ENCODE peak calls at places on chromosome 19, in four cellular contexts. O is Peyer's patch, N is dorsolateral prefrontal cortex, D is mammary epithelial cell. H is an unnamed sample.

GRCh38 chr19:44845286-44845611 is 848 bp upstream of the NECTIN2 start:
- DNase-seq in O (no peak), N (no peak), D (no peak), H (no peak)

GRCh38 chr19:8085606-8086464 is 33.3 kb downstream of the CCL25 start:
- DNase-seq in O (peak), N (no peak), D (no peak), H (no peak)

GRCh38 chr19:40089462-40089861 is 1.3 kb downstream of the ZNF780A start:
- DNase-seq in O (no peak), N (no peak), D (peak), H (no peak)

GRCh38 chr19:23052349-23052748 is 49.4 kb upstream of the ZNF728 start:
- DNase-seq in O (no peak), N (no peak), D (no peak), H (no peak)

GRCh38 chr19:4390017-4390861 is 10.1 kb downstream of the SH3GL1 start:
- DNase-seq in O (peak), N (no peak), D (peak), H (no peak)

GRCh38 chr19:8506402-8506957 is 4.0 kb upstream of the PRAM1 start:
- DNase-seq in O (no peak), N (no peak), D (no peak), H (no peak)

GRCh38 chr19:37537391-37537947 is 30.7 kb downstream of the ZNF793 start:
- DNase-seq in O (no peak), N (no peak), D (peak), H (no peak)

GRCh38 chr19:16889429-16889882 is 657 bp downstream of the F2RL3 start:
- DNase-seq in O (no peak), N (no peak), D (no peak), H (no peak)

GRCh38 chr19:31127132-31127967 is 221.9 kb downstream of the TSHZ3 start:
- DNase-seq in O (no peak), N (peak), D (peak), H (no peak)

GRCh38 chr19:47658431-47659383 is 49.8 kb downstream of the BICRA start:
- DNase-seq in O (peak), N (peak), D (no peak), H (no peak)

GRCh38 chr19:56080669-56081401 is 40.3 kb downstream of the ZNF787 start:
- DNase-seq in O (peak), N (peak), D (peak), H (no peak)

GRCh38 chr19:22945560-22945959 is 57.4 kb downstream of the ZNF728 start:
- DNase-seq in O (no peak), N (no peak), D (no peak), H (no peak)

GRCh38 chr19:4518345-4519171 is at the start of gene PLIN4:
- DNase-seq in O (no peak), N (peak), D (peak), H (no peak)

GRCh38 chr19:4369109-4369887 is 25.9 kb downstream of the MPND start:
- DNase-seq in O (peak), N (no peak), D (peak), H (peak)

GRCh38 chr19:55452381-55453325 is 8.8 kb downstream of the ISOC2 start:
- DNase-seq in O (peak), N (peak), D (peak), H (peak)

GRCh38 chr19:51259348-51260245 is 8.7 kb downstream of the SIGLECL1 start:
- DNase-seq in O (peak), N (peak), D (peak), H (no peak)

GRCh38 chr19:18306903-18307681 is 15.8 kb downstream of the LSM4 start:
- DNase-seq in O (no peak), N (peak), D (no peak), H (no peak)

GRCh38 chr19:38274734-38275133 is 10.4 kb downstream of the SPINT2 start:
- DNase-seq in O (no peak), N (peak), D (no peak), H (no peak)

GRCh38 chr19:31144069-31144468 is 205.2 kb downstream of the TSHZ3 start:
- DNase-seq in O (no peak), N (no peak), D (no peak), H (no peak)

GRCh38 chr19:50796634-50797428 is 6.6 kb downstream of the ACP4 start:
- DNase-seq in O (no peak), N (no peak), D (no peak), H (no peak)

GRCh38 chr19:18514800-18515682 is 6.8 kb downstream of the ELL start:
- DNase-seq in O (peak), N (no peak), D (no peak), H (no peak)

GRCh38 chr19:51422053-51422448 is 4.6 kb upstream of the SIGLEC10 start:
- DNase-seq in O (peak), N (peak), D (peak), H (no peak)

GRCh38 chr19:47414469-47414868 is 4.9 kb downstream of the MEIS3 start:
- DNase-seq in O (no peak), N (peak), D (no peak), H (no peak)

GRCh38 chr19:51576850-51577249 is 5.8 kb downstream of the ZNF175 start:
- DNase-seq in O (no peak), N (no peak), D (no peak), H (no peak)

GRCh38 chr19:18771328-18772242 is 19.5 kb downstream of the COMP start:
- DNase-seq in O (no peak), N (no peak), D (no peak), H (no peak)

GRCh38 chr19:4841366-4841704 is 9.8 kb upstream of the TICAM1 start:
- DNase-seq in O (no peak), N (no peak), D (no peak), H (no peak)

GRCh38 chr19:58328999-58329398 is 2.2 kb downstream of the ZSCAN22 start:
- DNase-seq in O (no peak), N (no peak), D (no peak), H (no peak)

GRCh38 chr19:15452111-15453047 is 2.6 kb upstream of the WIZ start:
- DNase-seq in O (peak), N (peak), D (peak), H (peak)

GRCh38 chr19:18393836-18394235 is 3.6 kb downstream of the LRRC25 start:
- DNase-seq in O (no peak), N (no peak), D (no peak), H (no peak)

GRCh38 chr19:46404884-46405658 is 8.3 kb downstream of the CCDC8 start:
- DNase-seq in O (no peak), N (no peak), D (no peak), H (no peak)
- H3K27ac ChIP-seq in O (peak), N (no peak), D (no peak), H (no peak)

GRCh38 chr19:1167687-1168561 is 6.1 kb downstream of the SBNO2 start:
- DNase-seq in O (no peak), N (no peak), D (no peak), H (peak)
- H3K27ac ChIP-seq in O (peak), N (no peak), D (peak), H (peak)

DNA sequence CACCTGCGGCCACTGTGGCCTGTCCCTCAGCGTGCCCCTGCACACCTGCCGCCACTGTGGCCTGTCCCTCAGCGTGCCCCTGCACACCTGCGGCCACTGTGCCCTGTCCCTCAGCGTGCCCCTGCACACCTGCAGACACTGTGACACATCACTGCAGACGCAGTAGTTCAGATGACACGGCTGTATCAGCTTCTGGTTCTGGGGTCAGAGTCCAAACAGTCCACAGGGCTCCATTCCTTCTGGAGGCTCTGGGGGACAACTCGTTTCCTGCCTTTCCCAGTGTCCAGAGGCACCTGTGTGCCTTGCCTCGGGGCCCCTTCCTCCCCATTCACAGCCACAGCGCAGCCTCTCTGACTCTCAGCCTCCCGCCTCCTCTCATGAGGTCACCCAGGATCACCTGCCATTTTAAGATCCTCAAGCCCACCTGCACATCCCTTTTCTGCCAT is 5.5 kb downstream of the SF3A2 start:
- DNase-seq in O (peak), N (no peak), D (no peak), H (no peak)
- H3K27ac ChIP-seq in O (peak), N (no peak), D (no peak), H (no peak)

GRCh38 chr19:5881543-5882299 is 11.4 kb upstream of the FUT5 start:
- DNase-seq in O (no peak), N (no peak), D (no peak), H (no peak)
- H3K27ac ChIP-seq in O (no peak), N (no peak), D (no peak), H (no peak)

GRCh38 chr19:36163813-36164212 is 11.6 kb upstream of the COX7A1 start:
- DNase-seq in O (no peak), N (no peak), D (no peak), H (no peak)

DNA sequence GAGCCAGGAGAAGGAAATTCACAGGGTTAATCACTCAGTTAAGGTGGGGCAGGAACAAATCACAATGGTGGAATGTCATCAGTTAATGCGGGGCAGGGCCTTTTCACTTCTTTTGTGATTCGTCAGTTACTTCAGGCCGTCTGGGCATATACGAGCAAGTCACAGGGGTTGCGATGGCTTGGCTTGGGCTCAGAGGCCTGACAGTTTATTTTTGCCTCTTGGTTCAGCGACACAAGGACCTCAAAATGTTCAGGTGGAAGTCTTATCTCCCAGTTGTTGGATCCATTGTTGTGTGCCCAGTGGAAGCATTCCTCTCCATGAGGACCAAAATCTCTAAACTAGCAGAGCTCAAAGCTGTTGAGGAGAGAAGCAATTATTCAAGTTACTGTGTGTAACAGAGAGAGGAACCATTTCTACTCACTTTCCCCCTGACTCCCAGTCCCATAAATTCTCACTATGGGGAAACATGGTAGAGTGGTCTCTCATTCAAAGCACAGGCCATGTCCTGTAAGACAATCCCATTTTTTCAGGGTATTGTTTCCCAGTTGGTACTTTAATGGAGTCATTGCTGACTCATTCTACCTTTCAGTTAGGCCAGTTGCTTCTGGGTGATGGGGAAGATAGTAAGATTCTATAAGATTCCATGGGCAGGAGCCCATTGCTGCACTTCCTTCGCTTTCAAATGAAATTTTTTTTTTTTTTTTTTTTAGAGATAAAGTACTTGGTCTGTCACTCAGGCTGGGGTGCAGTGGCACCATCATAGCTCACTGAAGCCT is 8.8 kb upstream of the COX7A1 start:
- DNase-seq in O (no peak), N (no peak), D (no peak), H (no peak)
- H3K27ac ChIP-seq in O (no peak), N (no peak), D (no peak), H (peak)

GRCh38 chr19:14061751-14062557 is at the start of gene PALM3:
- DNase-seq in O (no peak), N (no peak), D (no peak), H (no peak)

GRCh38 chr19:14062558-14062855 is 631 bp upstream of the PALM3 start:
- DNase-seq in O (no peak), N (no peak), D (no peak), H (no peak)

GRCh38 chr19:14063100-14063499 is 1.2 kb upstream of the PALM3 start:
- DNase-seq in O (no peak), N (no peak), D (no peak), H (no peak)

GRCh38 chr19:14059652-14060155 is 2.2 kb downstream of the PALM3 start:
- DNase-seq in O (no peak), N (no peak), D (no peak), H (no peak)

GRCh38 chr19:14061081-14061749 is 661 bp downstream of the PALM3 start:
- DNase-seq in O (no peak), N (no peak), D (no peak), H (no peak)
- H3K27ac ChIP-seq in O (no peak), N (no peak), D (no peak), H (no peak)

DNA sequence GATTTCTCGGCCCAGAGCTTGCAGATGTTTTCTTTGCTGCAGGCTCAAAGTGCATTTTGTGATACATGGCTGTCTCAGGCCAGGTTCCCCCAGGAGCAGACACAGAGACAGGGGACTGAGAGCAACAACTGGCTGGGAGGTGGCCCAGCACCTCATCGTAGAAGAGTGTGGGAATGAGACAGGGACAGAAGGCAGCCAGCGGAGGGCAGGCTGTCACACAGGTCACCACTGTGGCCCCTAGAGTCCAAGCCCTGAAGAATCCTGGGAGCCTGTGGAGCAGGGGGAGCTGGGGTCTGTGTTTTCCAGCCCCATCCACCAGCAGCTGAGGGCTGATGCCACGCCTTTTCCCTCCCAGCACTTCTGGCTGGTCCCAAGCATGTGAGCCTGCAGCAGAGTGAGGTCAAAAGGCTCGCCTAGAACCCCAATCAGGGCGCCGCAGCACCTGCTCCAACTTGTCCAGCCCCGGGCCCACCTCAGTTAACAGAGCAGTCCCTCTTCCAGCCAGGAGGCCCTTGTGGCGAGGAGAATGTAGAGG is 723.8 kb downstream of the UQCRFS1 start:
- DNase-seq in O (no peak), N (no peak), D (no peak), H (no peak)
- H3K27ac ChIP-seq in O (no peak), N (no peak), D (no peak), H (no peak)

DNA sequence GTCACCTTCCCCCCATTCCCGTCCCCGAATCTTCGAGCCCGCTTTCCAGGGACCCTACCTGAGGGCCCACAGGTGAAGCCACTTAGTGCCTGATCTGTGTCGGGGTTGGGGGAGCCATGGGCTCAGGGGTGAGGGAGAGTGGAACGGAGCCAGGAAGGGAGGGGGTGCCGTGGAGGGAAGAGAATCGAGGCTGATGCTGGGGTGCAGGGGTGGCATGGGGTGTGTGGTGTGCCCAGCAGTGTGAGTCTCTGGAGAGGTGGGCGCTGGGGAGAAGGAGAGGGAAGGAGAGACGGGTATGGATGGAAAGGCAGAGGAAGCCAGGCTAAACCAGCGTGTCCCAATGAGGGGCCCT is 1.1 kb upstream of the HPN start:
- DNase-seq in O (no peak), N (no peak), D (no peak), H (peak)
- H3K27ac ChIP-seq in O (peak), N (peak), D (no peak), H (no peak)

DNA sequence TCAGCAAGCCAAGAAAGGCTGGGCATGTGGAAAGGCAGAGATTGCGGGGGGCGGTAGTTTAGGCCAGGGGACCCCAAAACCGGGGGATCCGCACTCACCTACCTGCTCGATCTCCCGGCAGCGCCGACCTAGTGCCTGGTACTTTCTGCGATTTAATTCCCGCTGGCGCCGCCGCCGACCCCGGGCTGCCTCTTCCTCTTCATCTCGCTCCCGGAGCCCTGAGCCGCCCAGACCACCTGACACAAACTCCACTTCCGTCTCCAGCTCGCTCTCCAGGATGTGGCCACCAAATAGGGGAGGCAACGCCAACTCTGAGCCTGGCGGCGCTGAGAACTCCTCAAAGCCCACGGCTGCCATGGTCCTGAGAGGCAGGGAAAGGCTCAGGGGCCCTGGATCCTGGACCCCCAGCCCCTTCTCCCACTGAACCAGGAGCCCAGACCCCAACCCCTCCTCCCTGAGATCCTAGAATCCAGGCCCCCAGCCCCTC is 1.1 kb downstream of the TFPT start:
- DNase-seq in O (peak), N (peak), D (no peak), H (no peak)
- H3K27ac ChIP-seq in O (peak), N (peak), D (no peak), H (peak)

DNA sequence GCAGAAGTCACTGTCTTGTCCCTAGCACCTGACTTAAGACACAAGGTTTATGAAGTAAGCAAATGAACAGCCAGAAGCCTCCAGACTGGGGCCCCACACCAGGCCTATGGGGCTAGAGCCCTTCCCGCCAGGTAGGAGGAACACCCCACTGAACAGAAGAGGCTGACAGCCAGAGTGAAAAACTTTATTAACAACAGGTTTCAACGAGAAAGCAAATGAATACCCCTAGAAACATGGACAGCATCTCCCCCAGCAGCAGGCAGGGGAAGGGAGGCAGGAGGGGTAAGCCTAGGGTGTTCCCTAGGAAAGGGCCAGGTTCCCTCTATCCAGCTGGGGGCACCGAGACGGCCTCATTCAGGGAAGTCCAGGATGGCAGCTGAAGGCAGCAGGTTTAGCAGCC is 1.3 kb downstream of the WDR83 start:
- DNase-seq in O (no peak), N (no peak), D (no peak), H (no peak)
- H3K27ac ChIP-seq in O (no peak), N (no peak), D (peak), H (no peak)

H was measured in RWPE2.